ENCODE peak calls at places on chromosomes 12 and 14, in ten cellular contexts. E, D, K, M, H, J, V, W, L and N are unnamed samples.
A peak's percentile ranks its signal among the peaks of the same experiment; 100 is the strongest.

GRCh38 chr14:63624203-63624602 is 17.5 kb downstream of the WDR89 start:
- DNase-seq in E (no peak), D (no peak), K (no peak), M (no peak), H (no peak), J (no peak), V (no peak), W (no peak), L (no peak), N (no peak)

GRCh38 chr12:121720762-121721161 is 8.2 kb downstream of the TMEM120B start:
- DNase-seq in E (no peak), D (no peak), K (no peak), M (no peak), H (no peak), J (no peak), V (no peak), W (no peak), L (no peak), N (no peak)

GRCh38 chr12:14845350-14845750 is 2.0 kb upstream of the ART4 start:
- DNase-seq in E (no peak), D (no peak), K (peak; percentile 50), M (peak; percentile 12), H (no peak), J (peak; percentile 3), V (peak; percentile 57), W (peak; percentile 53), L (peak; percentile 65), N (peak; percentile 55)

GRCh38 chr12:110301065-110301806 is 20.2 kb downstream of the ATP2A2 start:
- DNase-seq in E (no peak), D (no peak), K (no peak), M (no peak), H (no peak), J (no peak), V (no peak), W (no peak), L (peak; percentile 50), N (no peak)

GRCh38 chr12:95701722-95702418 is 88.7 kb downstream of the NTN4 start:
- DNase-seq in E (no peak), D (no peak), K (no peak), M (no peak), H (no peak), J (no peak), V (no peak), W (no peak), L (no peak), N (no peak)

GRCh38 chr12:909861-910260 is 39.6 kb downstream of the RAD52 start:
- DNase-seq in E (no peak), D (no peak), K (no peak), M (no peak), H (no peak), J (no peak), V (no peak), W (no peak), L (no peak), N (no peak)

GRCh38 chr14:39025250-39025809 is 77.7 kb downstream of the SEC23A start:
- DNase-seq in E (no peak), D (no peak), K (no peak), M (no peak), H (no peak), J (no peak), V (no peak), W (no peak), L (no peak), N (peak; percentile 22)

GRCh38 chr12:12467222-12467621 is 95.4 kb downstream of the DUSP16 start:
- DNase-seq in E (no peak), D (no peak), K (peak; percentile 9), M (no peak), H (no peak), J (no peak), V (no peak), W (no peak), L (no peak), N (no peak)

GRCh38 chr12:87685696-87686095 is 343.5 kb downstream of the C12orf50 start:
- DNase-seq in E (no peak), D (no peak), K (no peak), M (no peak), H (no peak), J (no peak), V (no peak), W (no peak), L (no peak), N (no peak)

GRCh38 chr14:64279719-64280668 is 14.2 kb downstream of the ESR2 start:
- DNase-seq in E (no peak), D (no peak), K (no peak), M (no peak), H (no peak), J (no peak), V (no peak), W (no peak), L (peak; percentile 17), N (peak; percentile 20)

GRCh38 chr14:85342858-85343607 is 186.9 kb upstream of the FLRT2 start:
- DNase-seq in E (no peak), D (no peak), K (no peak), M (no peak), H (no peak), J (no peak), V (no peak), W (no peak), L (peak; percentile 37), N (no peak)

GRCh38 chr14:70067810-70068209 is 120.9 kb downstream of the SLC8A3 start:
- DNase-seq in E (no peak), D (no peak), K (no peak), M (no peak), H (no peak), J (no peak), V (no peak), W (no peak), L (no peak), N (no peak)

GRCh38 chr12:52627395-52628110 is 9.2 kb upstream of the KRT73 start:
- DNase-seq in E (no peak), D (peak; percentile 37), K (peak; percentile 29), M (no peak), H (no peak), J (no peak), V (no peak), W (no peak), L (no peak), N (no peak)